ENCODE peak calls at places on chromosomes 13 and 19, in four cellular contexts. S is GM23248, P is PC-3, N is hepatocyte. W is an unnamed sample. For H3K9me2, the result is how much of the 10 kb centered on the place peaks cover.

GRCh38 chr13:113854238-113855011 is 9.5 kb downstream of the GAS6 start:
- DNase-seq in S (peak), P (no peak), N (no peak), W (no peak)

GRCh38 chr19:13984875-13985741 is 21.0 kb downstream of the RFX1 start:
- DNase-seq in S (no peak), N (no peak), P (no peak), W (no peak)

GRCh38 chr19:2350656-2351055 is 9.4 kb upstream of the TMPRSS9 start:
- DNase-seq in N (no peak), P (no peak), S (no peak), W (no peak)

GRCh38 chr13:98466634-98467236 is 110.2 kb downstream of the STK24 start:
- DNase-seq in S (peak), P (peak), N (no peak), W (peak)

GRCh38 chr13:109362606-109363005 is 423.8 kb downstream of the IRS2 start:
- DNase-seq in N (no peak), S (no peak), P (no peak), W (no peak)

GRCh38 chr13:49587311-49587847 is 2.0 kb upstream of the RCBTB1 start:
- DNase-seq in S (peak), P (peak), N (no peak), W (no peak)

GRCh38 chr13:79642596-79642995 is 161.6 kb downstream of the NDFIP2 start:
- DNase-seq in N (no peak), P (no peak), S (no peak), W (peak)

GRCh38 chr13:77521595-77522367 is 13.7 kb upstream of the SCEL start:
- DNase-seq in S (peak), P (peak), N (no peak), W (peak)

GRCh38 chr19:17765069-17765618 is 13.9 kb downstream of the FCHO1 start:
- DNase-seq in S (no peak), P (peak), N (no peak), W (no peak)

GRCh38 chr13:114166381-114167131 is 12.5 kb upstream of the CFAP97D2 start:
- DNase-seq in S (peak), N (no peak), P (no peak), W (no peak)

GRCh38 chr13:49315036-49315565 is 67.4 kb downstream of the CDADC1 start:
- DNase-seq in S (peak), N (no peak), P (no peak), W (no peak)

GRCh38 chr19:3732108-3732507 is 23.9 kb downstream of the TJP3 start:
- DNase-seq in N (no peak), P (no peak), S (no peak), W (no peak)

GRCh38 chr13:70723732-70724131 is 615.5 kb upstream of the KLHL1 start:
- DNase-seq in P (peak), N (no peak), S (no peak), W (no peak)

GRCh38 chr13:44842158-44842557 is 147.1 kb downstream of the NUFIP1 start:
- DNase-seq in N (no peak), P (peak), S (peak), W (no peak)

GRCh38 chr19:40224342-40225148 is 1.9 kb downstream of the CCNP start:
- DNase-seq in S (no peak), P (no peak), N (no peak), W (no peak)

GRCh38 chr13:73677041-73677589 is 457.1 kb downstream of the KLF12 start:
- DNase-seq in S (peak), P (peak), N (peak), W (no peak)

GRCh38 chr19:38656171-38656981 is 8.9 kb downstream of the ACTN4 start:
- DNase-seq in N (no peak), S (peak), P (peak), W (no peak)

GRCh38 chr13:112822851-112823250 is 133.0 kb downstream of the ATP11A start:
- DNase-seq in P (no peak), S (no peak), N (no peak), W (no peak)

GRCh38 chr19:57171551-57172081 is 4.3 kb upstream of the DUXA start:
- DNase-seq in N (peak), P (peak), S (peak), W (peak)

GRCh38 chr13:23842406-23842805 is 46.8 kb downstream of the MIPEP start:
- DNase-seq in P (no peak), N (no peak), S (no peak), W (no peak)
- H3K9me2 ChIP-seq in P (under half), N (under half), S (under half), W (under half)

DNA sequence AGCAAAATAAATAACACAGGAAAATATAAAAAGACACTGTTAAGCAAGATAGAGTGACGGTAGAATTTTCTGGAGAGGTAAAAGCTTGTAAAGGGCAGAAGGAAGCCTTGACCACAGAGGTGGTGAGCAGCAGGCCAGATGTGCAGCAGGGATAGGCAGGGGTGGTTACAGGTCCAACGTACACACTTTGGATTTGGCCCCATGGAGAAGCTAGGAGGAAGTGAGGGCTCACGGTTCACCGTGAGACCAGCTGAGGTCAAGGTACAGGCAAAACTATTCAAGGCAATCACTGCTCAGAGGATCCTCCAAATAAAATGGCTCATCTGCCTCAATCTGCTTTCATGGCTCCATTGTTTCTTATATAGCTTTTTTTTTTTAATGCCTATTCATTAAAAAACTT is 242.8 kb downstream of the B3GLCT start:
- DNase-seq in N (peak), S (no peak), P (no peak), W (no peak)
- H3K9me2 ChIP-seq in N (under half), S (under half), P (under half), W (under half)

GRCh38 chr13:21730186-21730880 is 59.5 kb downstream of the FGF9 start:
- DNase-seq in P (no peak), S (no peak), N (no peak), W (no peak)
- H3K9me2 ChIP-seq in P (under half), S (under half), N (under half), W (under half)

GRCh38 chr19:29969891-29970290 is 27.9 kb downstream of the URI1 start:
- DNase-seq in N (no peak), S (no peak), P (no peak), W (no peak)
- H3K9me2 ChIP-seq in N (under half), S (under half), P (under half), W (under half)

GRCh38 chr19:41990028-41990427 is 4.0 kb downstream of the ATP1A3 start:
- DNase-seq in S (no peak), N (no peak), P (no peak), W (no peak)
- H3K9me2 ChIP-seq in S (under half), N (under half), P (under half), W (under half)

DNA sequence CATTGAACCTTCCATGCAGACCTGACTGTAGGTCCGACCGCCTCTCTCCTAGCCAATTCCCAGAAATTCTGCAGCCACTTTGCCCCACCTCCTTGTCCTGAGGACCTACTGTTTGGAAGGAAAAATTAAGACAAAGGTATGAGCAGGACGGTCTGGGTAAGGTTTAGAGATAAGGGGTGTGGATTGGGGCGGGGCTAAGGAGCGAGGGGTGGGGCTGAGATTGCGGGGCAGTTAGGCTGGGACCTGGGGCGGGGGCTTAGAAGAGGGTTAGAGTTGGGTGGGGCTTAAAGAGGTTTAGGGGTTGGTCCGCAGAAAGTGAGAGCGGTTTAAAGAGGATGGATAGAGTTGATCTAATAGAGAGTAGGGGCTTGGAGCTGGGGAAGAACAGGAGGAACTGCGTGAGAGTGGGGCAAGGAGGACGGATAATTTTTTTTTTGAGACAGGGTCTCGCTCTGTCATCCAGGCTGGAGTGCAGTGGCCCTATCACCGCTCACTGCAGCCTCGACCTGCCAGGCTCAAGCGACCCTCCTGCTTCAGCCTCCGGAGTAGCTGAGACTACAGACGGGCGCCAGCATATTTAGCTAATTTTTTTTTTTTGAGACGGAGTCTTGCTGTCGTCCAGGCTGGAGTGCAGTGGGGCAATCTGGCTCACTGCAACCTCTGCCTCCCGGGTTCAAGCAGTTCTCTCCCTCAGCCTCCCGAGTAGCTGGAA is 1.7 kb upstream of the ZNF865 start:
- DNase-seq in P (no peak), S (no peak), N (no peak), W (peak)
- H3K9me2 ChIP-seq in P (under half), S (under half), N (under half), W (under half)

GRCh38 chr19:5232798-5233505 is 107.7 kb downstream of the PTPRS start:
- DNase-seq in S (peak), P (no peak), N (no peak), W (no peak)

GRCh38 chr19:5234412-5234811 is 106.2 kb downstream of the PTPRS start:
- DNase-seq in P (no peak), S (no peak), N (no peak), W (no peak)

GRCh38 chr19:5230730-5231555 is 109.7 kb downstream of the PTPRS start:
- DNase-seq in S (peak), N (no peak), P (no peak), W (no peak)

GRCh38 chr19:5229778-5230165 is 110.8 kb downstream of the PTPRS start:
- DNase-seq in S (no peak), P (no peak), N (no peak), W (no peak)

GRCh38 chr19:5231857-5232503 is 108.6 kb downstream of the PTPRS start:
- DNase-seq in P (no peak), S (peak), N (no peak), W (no peak)
- H3K9me2 ChIP-seq in P (under half), S (under half), N (under half), W (under half)

GRCh38 chr13:111629016-111629415 is 308.6 kb downstream of the TEX29 start:
- DNase-seq in S (no peak), N (no peak), P (no peak), W (no peak)
- H3K9me2 ChIP-seq in S (under half), N (under half), P (under half), W (under half)

GRCh38 chr13:57595775-57596174 is 35.8 kb upstream of the PCDH17 start:
- DNase-seq in S (no peak), P (no peak), N (no peak), W (no peak)
- H3K9me2 ChIP-seq in S (under half), P (under half), N (under half), W (under half)